ENCODE peak calls at places on chromosomes 5 and 9, in four cellular contexts. E is AG08396, I is HS-27A, W is NCI-H69. V is an unnamed sample.

GRCh38 chr5:66840527-66841013 is 244.4 kb downstream of the MAST4 start:
- DNase-seq in E (no peak), I (no peak), W (no peak), V (no peak)

GRCh38 chr5:173217626-173218397 is 17.2 kb downstream of the NKX2-5 start:
- DNase-seq in E (no peak), I (no peak), W (no peak), V (no peak)

GRCh38 chr5:147483961-147484707 is 25.7 kb downstream of the DPYSL3 start:
- DNase-seq in E (peak), I (no peak), W (peak), V (peak)

GRCh38 chr9:14298607-14299022 is 15.3 kb downstream of the NFIB start:
- DNase-seq in E (no peak), I (no peak), W (peak), V (no peak)

GRCh38 chr9:106869458-106869857 is 6.5 kb downstream of the ZNF462 start:
- DNase-seq in E (no peak), I (no peak), W (no peak), V (peak)

GRCh38 chr9:35748858-35749514 is at the start of the genes GBA2 and RGP1:
- DNase-seq in E (peak), I (no peak), W (peak), V (peak)

GRCh38 chr5:135174315-135175096 is 140.5 kb upstream of the PITX1 start:
- DNase-seq in E (no peak), I (no peak), W (peak), V (no peak)

GRCh38 chr5:92907914-92908606 is 673.0 kb downstream of the NR2F1-AS1 start:
- DNase-seq in E (no peak), I (no peak), W (peak), V (peak)

GRCh38 chr5:61289669-61290363 is 42.2 kb upstream of the ZSWIM6 start:
- DNase-seq in E (no peak), I (no peak), W (peak), V (no peak)

GRCh38 chr9:133685653-133686504 is 49.7 kb downstream of the DBH start:
- DNase-seq in E (no peak), I (no peak), W (no peak), V (no peak)

GRCh38 chr5:157819502-157820125 is 39.3 kb downstream of the CLINT1 start:
- DNase-seq in E (no peak), I (no peak), W (peak), V (no peak)

GRCh38 chr5:140360101-140360500 is at the start of gene SLC4A9:
- DNase-seq in E (no peak), I (no peak), W (no peak), V (no peak)

GRCh38 chr9:91712811-91713210 is 237.2 kb downstream of the ROR2 start:
- DNase-seq in E (no peak), I (no peak), W (no peak), V (no peak)

GRCh38 chr5:73419414-73420390 is 28.9 kb downstream of the FOXD1 start:
- DNase-seq in E (peak), I (no peak), W (no peak), V (peak)

GRCh38 chr5:175378444-175379028 is 65.4 kb downstream of the DRD1 start:
- DNase-seq in E (peak), I (peak), W (peak), V (no peak)

GRCh38 chr5:5348576-5348975 is 73.9 kb upstream of the ICE1 start:
- DNase-seq in E (no peak), I (no peak), W (no peak), V (no peak)

GRCh38 chr5:54552446-54552845 is 34.9 kb downstream of the SNX18 start:
- DNase-seq in E (no peak), I (no peak), W (no peak), V (no peak)

GRCh38 chr5:62708481-62709325 is 130.1 kb downstream of the LRRC70 start:
- DNase-seq in E (no peak), I (no peak), W (no peak), V (no peak)

GRCh38 chr5:176639981-176640380 is 7.3 kb upstream of the TSPAN17 start:
- DNase-seq in E (no peak), I (no peak), W (peak), V (no peak)

GRCh38 chr5:170132642-170133448 is 27.1 kb downstream of the FOXI1 start:
- DNase-seq in E (peak), I (peak), W (no peak), V (peak)

GRCh38 chr9:119257592-119257991 is 111.6 kb downstream of the BRINP1 start:
- DNase-seq in E (no peak), I (no peak), W (no peak), V (no peak)

GRCh38 chr9:95297760-95298159 is 19.7 kb downstream of the FANCC start:
- DNase-seq in E (no peak), I (no peak), W (no peak), V (no peak)

GRCh38 chr9:133680250-133680975 is 44.2 kb downstream of the DBH start:
- DNase-seq in E (no peak), I (no peak), W (no peak), V (no peak)

V was measured in amniotic epithelial cell.